ENCODE peak calls at places on chromosomes 4 and X, in eight cellular contexts. One of them, this sample, is unnamed.

GRCh38 chr4:8900588-8900987 is 28.9 kb upstream of the HMX1 start:
- DNase-seq in stimulated activated CD8-positive, alpha-beta memory T cell treated with anti-CD3 and anti-CD28 coated beads, Interleukin-12 subunit alpha, Interleukin-12 subunit beta, amount 100 ng/mL, for 4 hours: no peak
- DNase-seq in Caki2: no peak
- DNase-seq in NT2/D1: no peak
- DNase-seq in OCI-M1: no peak
- DNase-seq in HT1080: no peak
- DNase-seq in stimulated activated naive CD4-positive, alpha-beta T cell: no peak
- DNase-seq in amniotic epithelial cell: no peak
- DNase-seq in this sample: no peak

GRCh38 chr4:107312366-107312765 is 276.3 kb upstream of the DKK2 start:
- DNase-seq in amniotic epithelial cell: peak
- DNase-seq in Caki2: no peak
- DNase-seq in OCI-M1: no peak
- DNase-seq in NT2/D1: no peak
- DNase-seq in HT1080: no peak
- DNase-seq in stimulated activated CD8-positive, alpha-beta memory T cell treated with anti-CD3 and anti-CD28 coated beads, Interleukin-12 subunit alpha, Interleukin-12 subunit beta, amount 100 ng/mL, for 4 hours: no peak
- DNase-seq in stimulated activated naive CD4-positive, alpha-beta T cell: no peak
- DNase-seq in this sample: no peak

GRCh38 chrX:109936114-109936513 is 66.8 kb upstream of the TMEM164 start:
- DNase-seq in stimulated activated naive CD4-positive, alpha-beta T cell: no peak
- DNase-seq in stimulated activated CD8-positive, alpha-beta memory T cell treated with anti-CD3 and anti-CD28 coated beads, Interleukin-12 subunit alpha, Interleukin-12 subunit beta, amount 100 ng/mL, for 4 hours: no peak
- DNase-seq in OCI-M1: no peak
- DNase-seq in amniotic epithelial cell: peak
- DNase-seq in NT2/D1: no peak
- DNase-seq in HT1080: no peak
- DNase-seq in Caki2: no peak
- DNase-seq in this sample: no peak

GRCh38 chr4:88033309-88033708 is 25.9 kb downstream of the PKD2 start:
- DNase-seq in stimulated activated CD8-positive, alpha-beta memory T cell treated with anti-CD3 and anti-CD28 coated beads, Interleukin-12 subunit alpha, Interleukin-12 subunit beta, amount 100 ng/mL, for 4 hours: no peak
- DNase-seq in OCI-M1: peak
- DNase-seq in HT1080: peak
- DNase-seq in NT2/D1: peak
- DNase-seq in stimulated activated naive CD4-positive, alpha-beta T cell: peak
- DNase-seq in Caki2: peak
- DNase-seq in amniotic epithelial cell: peak
- DNase-seq in this sample: no peak

GRCh38 chrX:128781506-128781905 is 729.3 kb upstream of the ACTRT1 start:
- DNase-seq in OCI-M1: peak
- DNase-seq in Caki2: peak
- DNase-seq in stimulated activated naive CD4-positive, alpha-beta T cell: no peak
- DNase-seq in amniotic epithelial cell: no peak
- DNase-seq in stimulated activated CD8-positive, alpha-beta memory T cell treated with anti-CD3 and anti-CD28 coated beads, Interleukin-12 subunit alpha, Interleukin-12 subunit beta, amount 100 ng/mL, for 4 hours: no peak
- DNase-seq in NT2/D1: peak
- DNase-seq in HT1080: peak
- DNase-seq in this sample: no peak

GRCh38 chr4:172692701-172693100 is 475.9 kb upstream of the GALNT7 start:
- DNase-seq in stimulated activated naive CD4-positive, alpha-beta T cell: no peak
- DNase-seq in stimulated activated CD8-positive, alpha-beta memory T cell treated with anti-CD3 and anti-CD28 coated beads, Interleukin-12 subunit alpha, Interleukin-12 subunit beta, amount 100 ng/mL, for 4 hours: no peak
- DNase-seq in NT2/D1: no peak
- DNase-seq in Caki2: peak
- DNase-seq in amniotic epithelial cell: no peak
- DNase-seq in HT1080: peak
- DNase-seq in OCI-M1: peak
- DNase-seq in this sample: no peak

GRCh38 chrX:26925088-26925487 is 538.1 kb downstream of the PPP4R3C start:
- DNase-seq in stimulated activated naive CD4-positive, alpha-beta T cell: no peak
- DNase-seq in OCI-M1: no peak
- DNase-seq in NT2/D1: no peak
- DNase-seq in stimulated activated CD8-positive, alpha-beta memory T cell treated with anti-CD3 and anti-CD28 coated beads, Interleukin-12 subunit alpha, Interleukin-12 subunit beta, amount 100 ng/mL, for 4 hours: no peak
- DNase-seq in amniotic epithelial cell: peak
- DNase-seq in HT1080: peak
- DNase-seq in Caki2: no peak
- DNase-seq in this sample: no peak

GRCh38 chr4:5712517-5712916 is 1.5 kb downstream of the EVC start:
- DNase-seq in Caki2: no peak
- DNase-seq in amniotic epithelial cell: peak
- DNase-seq in NT2/D1: no peak
- DNase-seq in HT1080: peak
- DNase-seq in OCI-M1: no peak
- DNase-seq in stimulated activated CD8-positive, alpha-beta memory T cell treated with anti-CD3 and anti-CD28 coated beads, Interleukin-12 subunit alpha, Interleukin-12 subunit beta, amount 100 ng/mL, for 4 hours: no peak
- DNase-seq in stimulated activated naive CD4-positive, alpha-beta T cell: no peak
- DNase-seq in this sample: no peak

GRCh38 chrX:48468247-48468671 is 1.8 kb downstream of the SLC38A5 start:
- DNase-seq in amniotic epithelial cell: no peak
- DNase-seq in stimulated activated CD8-positive, alpha-beta memory T cell treated with anti-CD3 and anti-CD28 coated beads, Interleukin-12 subunit alpha, Interleukin-12 subunit beta, amount 100 ng/mL, for 4 hours: peak
- DNase-seq in HT1080: no peak
- DNase-seq in Caki2: no peak
- DNase-seq in OCI-M1: peak
- DNase-seq in NT2/D1: no peak
- DNase-seq in stimulated activated naive CD4-positive, alpha-beta T cell: no peak
- DNase-seq in this sample: no peak

GRCh38 chr4:3736806-3737205 is 29.4 kb upstream of the ADRA2C start:
- DNase-seq in Caki2: no peak
- DNase-seq in OCI-M1: no peak
- DNase-seq in amniotic epithelial cell: no peak
- DNase-seq in NT2/D1: no peak
- DNase-seq in stimulated activated naive CD4-positive, alpha-beta T cell: no peak
- DNase-seq in stimulated activated CD8-positive, alpha-beta memory T cell treated with anti-CD3 and anti-CD28 coated beads, Interleukin-12 subunit alpha, Interleukin-12 subunit beta, amount 100 ng/mL, for 4 hours: no peak
- DNase-seq in HT1080: no peak
- DNase-seq in this sample: no peak

GRCh38 chrX:10310502-10310901 is 153.7 kb downstream of the CLCN4 start:
- DNase-seq in HT1080: no peak
- DNase-seq in stimulated activated naive CD4-positive, alpha-beta T cell: no peak
- DNase-seq in NT2/D1: no peak
- DNase-seq in Caki2: no peak
- DNase-seq in amniotic epithelial cell: no peak
- DNase-seq in stimulated activated CD8-positive, alpha-beta memory T cell treated with anti-CD3 and anti-CD28 coated beads, Interleukin-12 subunit alpha, Interleukin-12 subunit beta, amount 100 ng/mL, for 4 hours: no peak
- DNase-seq in OCI-M1: no peak
- DNase-seq in this sample: no peak

GRCh38 chr4:38728651-38729141 is 54.1 kb downstream of the TLR10 start:
- DNase-seq in HT1080: no peak
- DNase-seq in stimulated activated CD8-positive, alpha-beta memory T cell treated with anti-CD3 and anti-CD28 coated beads, Interleukin-12 subunit alpha, Interleukin-12 subunit beta, amount 100 ng/mL, for 4 hours: no peak
- DNase-seq in OCI-M1: peak
- DNase-seq in amniotic epithelial cell: no peak
- DNase-seq in NT2/D1: no peak
- DNase-seq in stimulated activated naive CD4-positive, alpha-beta T cell: no peak
- DNase-seq in Caki2: no peak
- DNase-seq in this sample: peak

GRCh38 chr4:176270669-176271068 is 1.6 kb upstream of the ASB5 start:
- DNase-seq in HT1080: peak
- DNase-seq in Caki2: peak
- DNase-seq in OCI-M1: no peak
- DNase-seq in stimulated activated naive CD4-positive, alpha-beta T cell: no peak
- DNase-seq in NT2/D1: no peak
- DNase-seq in amniotic epithelial cell: peak
- DNase-seq in stimulated activated CD8-positive, alpha-beta memory T cell treated with anti-CD3 and anti-CD28 coated beads, Interleukin-12 subunit alpha, Interleukin-12 subunit beta, amount 100 ng/mL, for 4 hours: no peak
- DNase-seq in this sample: no peak

GRCh38 chr4:163111588-163111987 is 55.1 kb downstream of the NAF1 start:
- DNase-seq in OCI-M1: peak
- DNase-seq in stimulated activated CD8-positive, alpha-beta memory T cell treated with anti-CD3 and anti-CD28 coated beads, Interleukin-12 subunit alpha, Interleukin-12 subunit beta, amount 100 ng/mL, for 4 hours: no peak
- DNase-seq in Caki2: no peak
- DNase-seq in NT2/D1: no peak
- DNase-seq in stimulated activated naive CD4-positive, alpha-beta T cell: no peak
- DNase-seq in HT1080: no peak
- DNase-seq in amniotic epithelial cell: peak
- DNase-seq in this sample: no peak

GRCh38 chr4:138977525-138977924 is 38.1 kb upstream of the NOCT start:
- DNase-seq in amniotic epithelial cell: no peak
- DNase-seq in OCI-M1: no peak
- DNase-seq in HT1080: no peak
- DNase-seq in Caki2: no peak
- DNase-seq in stimulated activated CD8-positive, alpha-beta memory T cell treated with anti-CD3 and anti-CD28 coated beads, Interleukin-12 subunit alpha, Interleukin-12 subunit beta, amount 100 ng/mL, for 4 hours: no peak
- DNase-seq in NT2/D1: no peak
- DNase-seq in stimulated activated naive CD4-positive, alpha-beta T cell: no peak
- DNase-seq in this sample: no peak